ENCODE peak calls at places on chromosomes 1 and 21, in five cellular contexts. W, F, I, C and U are unnamed samples.

GRCh38 chr1:208219098-208219658 is 25.0 kb downstream of the PLXNA2 start:
- DNase-seq in W (no peak), F (no peak), I (no peak), C (no peak), U (no peak)

GRCh38 chr1:155049651-155050559 is 1.2 kb upstream of the ADAM15 start:
- DNase-seq in W (no peak), F (no peak), I (no peak), C (no peak), U (no peak)

GRCh38 chr1:241021286-241021685 is 335.7 kb downstream of the RGS7 start:
- DNase-seq in W (no peak), F (no peak), I (no peak), C (no peak), U (no peak)

GRCh38 chr1:59332983-59333382 is 36.1 kb downstream of the FGGY start:
- DNase-seq in W (no peak), F (no peak), I (peak), C (no peak), U (no peak)

GRCh38 chr1:145720878-145721671 is 1.8 kb downstream of the CD160 start:
- DNase-seq in W (peak), F (peak), I (no peak), C (no peak), U (peak)

GRCh38 chr1:223135176-223135575 is 7.9 kb downstream of the TLR5 start:
- DNase-seq in W (peak), F (peak), I (peak), C (peak), U (no peak)

GRCh38 chr1:157154940-157155514 is 16.8 kb upstream of the ETV3 start:
- DNase-seq in W (peak), F (peak), I (no peak), C (peak), U (peak)

GRCh38 chr1:67629370-67630075 is 55.5 kb upstream of the GADD45A start:
- DNase-seq in W (no peak), F (no peak), I (peak), C (no peak), U (no peak)

GRCh38 chr21:39483917-39484316 is 32.1 kb downstream of the SH3BGR start:
- DNase-seq in W (no peak), F (no peak), I (no peak), C (no peak), U (no peak)
- TF ChIP-seq CTCF in W (no peak), F (no peak), I (no peak), C (no peak), U (no peak)

GRCh38 chr1:226762055-226762454 is 23.0 kb upstream of the ITPKB start:
- DNase-seq in W (no peak), F (no peak), I (no peak), C (no peak), U (no peak)
- TF ChIP-seq CTCF in W (no peak), F (no peak), I (no peak), C (no peak), U (no peak)

DNA sequence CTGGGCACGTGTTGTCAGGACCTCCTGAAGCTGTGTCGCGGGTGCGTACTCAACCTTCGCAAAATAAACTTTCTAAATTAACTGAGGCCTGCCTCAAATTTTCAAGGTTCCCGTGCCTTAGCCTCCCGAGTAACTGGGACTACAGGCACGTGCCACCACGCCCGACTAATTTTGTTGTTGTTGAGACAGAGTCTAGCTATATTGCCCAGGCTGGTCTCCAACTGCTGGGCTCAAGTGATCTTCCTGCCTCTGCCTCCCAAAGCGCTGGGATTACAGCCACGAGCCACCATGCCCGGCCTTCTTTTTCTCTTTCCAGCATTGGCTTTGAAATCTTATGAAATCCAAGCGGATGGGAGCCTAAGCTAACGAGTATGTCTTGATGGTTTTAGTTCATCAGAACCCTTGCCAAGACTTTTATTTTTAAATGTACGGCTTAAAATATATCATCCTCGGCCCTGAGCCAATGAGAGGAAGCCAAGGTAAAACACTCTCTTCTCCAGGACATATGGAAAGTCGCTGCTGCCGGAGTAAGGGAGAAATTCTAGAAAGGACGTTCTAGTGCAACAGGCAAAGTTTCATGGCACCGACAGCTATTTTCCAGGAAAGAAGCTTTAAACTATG is 12.6 kb upstream of the ERVH48-1 start:
- DNase-seq in W (no peak), F (no peak), I (no peak), C (no peak), U (no peak)
- TF ChIP-seq CTCF in W (no peak), F (no peak), I (no peak), C (no peak), U (no peak)

GRCh38 chr21:44819283-44820243 is 1.7 kb upstream of the SUMO3 start:
- DNase-seq in W (no peak), F (no peak), I (no peak), C (no peak), U (no peak)

GRCh38 chr21:44816761-44817505 is 929 bp downstream of the SUMO3 start:
- DNase-seq in W (no peak), F (peak), I (no peak), C (no peak), U (no peak)

GRCh38 chr21:44818636-44819011 is 762 bp upstream of the SUMO3 start:
- DNase-seq in W (no peak), F (peak), I (no peak), C (no peak), U (no peak)

GRCh38 chr21:44817506-44817880 is 369 bp downstream of the SUMO3 start:
- DNase-seq in W (peak), F (peak), I (peak), C (no peak), U (peak)

GRCh38 chr21:44817914-44818635 is at the start of gene SUMO3:
- DNase-seq in W (peak), F (peak), I (peak), C (no peak), U (peak)
- TF ChIP-seq CTCF in W (no peak), F (no peak), I (no peak), C (no peak), U (no peak)

GRCh38 chr1:235328271-235329138 is at the start of gene GGPS1:
- DNase-seq in W (peak), F (peak), I (peak), C (peak), U (peak)
- TF ChIP-seq CTCF in W (no peak), F (no peak), I (no peak), C (no peak), U (no peak)

DNA sequence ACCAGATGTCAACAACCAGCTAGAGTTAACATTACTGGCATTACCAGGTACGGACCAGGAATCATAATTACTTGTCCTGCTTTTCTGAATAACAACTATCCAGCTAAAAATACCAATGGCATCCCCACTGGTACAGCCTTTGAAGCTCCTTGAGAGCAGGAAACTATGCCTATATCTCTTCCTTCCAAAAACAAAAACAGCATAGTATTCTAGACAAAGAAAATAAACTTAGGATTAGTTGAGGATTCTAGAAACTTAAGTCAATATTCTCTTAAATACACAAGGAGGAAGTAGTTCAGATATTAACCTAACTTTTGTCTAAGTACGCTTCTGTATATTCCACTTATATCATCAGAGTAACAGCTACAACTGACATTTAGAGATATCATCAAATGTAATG is 3.0 kb downstream of the FUBP1 start:
- DNase-seq in W (no peak), F (no peak), I (no peak), C (no peak), U (no peak)
- TF ChIP-seq CTCF in W (no peak), F (no peak), I (no peak), C (no peak), U (no peak)